ENCODE peak calls at places on chromosomes 6 and 20, in four cellular contexts. One of them, this sample, is unnamed.
A peak's percentile ranks its signal among the peaks of the same experiment; 100 is the strongest.

GRCh38 chr6:47209632-47210031 is 100.1 kb downstream of the TNFRSF21 start:
- DNase-seq in MCF 10A: no peak
- DNase-seq in nephron progenitor cell: no peak
- DNase-seq in pancreas: no peak
- DNase-seq in this sample: peak; percentile 87

GRCh38 chr6:142361765-142362540 is 60.1 kb downstream of the ADGRG6 start:
- DNase-seq in MCF 10A: peak; percentile 69
- DNase-seq in nephron progenitor cell: no peak
- DNase-seq in pancreas: no peak
- DNase-seq in this sample: peak; percentile 88

GRCh38 chr20:63112491-63113219 is 103.3 kb downstream of the YTHDF1 start:
- DNase-seq in MCF 10A: no peak
- DNase-seq in nephron progenitor cell: no peak
- DNase-seq in pancreas: no peak
- DNase-seq in this sample: no peak

GRCh38 chr6:129667621-129668020 is 42.4 kb downstream of the ARHGAP18 start:
- DNase-seq in MCF 10A: peak; percentile 84
- DNase-seq in nephron progenitor cell: no peak
- DNase-seq in pancreas: no peak
- DNase-seq in this sample: no peak

GRCh38 chr6:27293436-27294152 is 18.5 kb downstream of the POM121L2 start:
- DNase-seq in MCF 10A: peak; percentile 67
- DNase-seq in nephron progenitor cell: peak; percentile 74
- DNase-seq in pancreas: no peak
- DNase-seq in this sample: no peak

GRCh38 chr20:325889-326644 is 715 bp downstream of the SOX12 start:
- DNase-seq in MCF 10A: peak; percentile 47
- DNase-seq in nephron progenitor cell: peak; percentile 75
- DNase-seq in pancreas: peak; percentile 73
- DNase-seq in this sample: peak; percentile 45

GRCh38 chr6:152595507-152595906 is 41.7 kb downstream of the SYNE1 start:
- DNase-seq in MCF 10A: peak; percentile 19
- DNase-seq in nephron progenitor cell: no peak
- DNase-seq in pancreas: peak; percentile 32
- DNase-seq in this sample: peak; percentile 15

GRCh38 chr6:48061630-48062029 is 49.4 kb downstream of the PTCHD4 start:
- DNase-seq in MCF 10A: peak; percentile 65
- DNase-seq in nephron progenitor cell: no peak
- DNase-seq in pancreas: no peak
- DNase-seq in this sample: peak; percentile 78

GRCh38 chr6:45965787-45966186 is 49.9 kb downstream of the CLIC5 start:
- DNase-seq in MCF 10A: peak; percentile 5
- DNase-seq in nephron progenitor cell: no peak
- DNase-seq in pancreas: no peak
- DNase-seq in this sample: peak; percentile 87

GRCh38 chr6:130466052-130466743 is 100.4 kb downstream of the TMEM200A start:
- DNase-seq in MCF 10A: no peak
- DNase-seq in nephron progenitor cell: no peak
- DNase-seq in pancreas: no peak
- DNase-seq in this sample: no peak

GRCh38 chr20:14009206-14009605 is 13.9 kb downstream of the MACROD2 start:
- DNase-seq in MCF 10A: no peak
- DNase-seq in nephron progenitor cell: no peak
- DNase-seq in pancreas: no peak
- DNase-seq in this sample: peak; percentile 9

GRCh38 chr20:23937303-23938117 is 51.1 kb downstream of the GGTLC1 start:
- DNase-seq in MCF 10A: peak; percentile 14
- DNase-seq in nephron progenitor cell: peak; percentile 73
- DNase-seq in pancreas: peak; percentile 79
- DNase-seq in this sample: peak; percentile 33

GRCh38 chr6:72661408-72661807 is 39.5 kb downstream of the KCNQ5 start:
- DNase-seq in MCF 10A: no peak
- DNase-seq in nephron progenitor cell: no peak
- DNase-seq in pancreas: no peak
- DNase-seq in this sample: no peak

GRCh38 chr6:108716801-108717791 is 131.1 kb upstream of the ARMC2 start:
- DNase-seq in MCF 10A: no peak
- DNase-seq in nephron progenitor cell: no peak
- DNase-seq in pancreas: no peak
- DNase-seq in this sample: no peak

GRCh38 chr20:19893356-19893755 is 123.8 kb upstream of the NAA20 start:
- DNase-seq in MCF 10A: no peak
- DNase-seq in nephron progenitor cell: no peak
- DNase-seq in pancreas: no peak
- DNase-seq in this sample: peak; percentile 38

GRCh38 chr20:63835031-63835858 is 4.2 kb upstream of the ZBTB46 start:
- DNase-seq in MCF 10A: peak; percentile 97
- DNase-seq in nephron progenitor cell: peak; percentile 86
- DNase-seq in pancreas: peak; percentile 90
- DNase-seq in this sample: peak; percentile 97

GRCh38 chr6:2563635-2564034 is 187.1 kb downstream of the MYLK4 start:
- DNase-seq in MCF 10A: no peak
- DNase-seq in nephron progenitor cell: no peak
- DNase-seq in pancreas: no peak
- DNase-seq in this sample: peak; percentile 29

GRCh38 chr6:34305982-34306702 is 57.3 kb upstream of the SMIM29 start:
- DNase-seq in MCF 10A: no peak
- DNase-seq in nephron progenitor cell: no peak
- DNase-seq in pancreas: no peak
- DNase-seq in this sample: peak; percentile 8

GRCh38 chr20:46631212-46631869 is 19.9 kb downstream of the SLC13A3 start:
- DNase-seq in MCF 10A: peak; percentile 40
- DNase-seq in nephron progenitor cell: no peak
- DNase-seq in pancreas: no peak
- DNase-seq in this sample: peak; percentile 88

GRCh38 chr6:113813207-113813606 is 43.9 kb upstream of the MARCKS start:
- DNase-seq in MCF 10A: no peak
- DNase-seq in nephron progenitor cell: no peak
- DNase-seq in pancreas: no peak
- DNase-seq in this sample: peak; percentile 88

This sample was measured in renal cortical epithelial cell.